ENCODE peak calls at places on chromosomes 4 and X, in eight cellular contexts. H is A549; W is suprapubic skin; S is epithelial cell of prostate; B is RWPE1; G is CD8-positive, alpha-beta T cell; C is GM23338; D is pancreas. P is an unnamed sample.

GRCh38 chr4:20487852-20488251 is 212.4 kb upstream of the PACRGL start:
- DNase-seq in H (no peak), W (no peak), S (no peak), B (no peak), G (no peak), C (no peak), D (no peak), P (no peak)

GRCh38 chr4:121380448-121381147 is at the start of gene QRFPR:
- DNase-seq in H (no peak), W (no peak), S (no peak), B (peak), G (no peak), C (peak), D (no peak), P (no peak)

GRCh38 chr4:1239141-1239948 is 9.6 kb downstream of the CTBP1 start:
- DNase-seq in H (no peak), W (peak), S (no peak), B (no peak), G (no peak), C (peak), D (no peak), P (no peak)

GRCh38 chrX:126770179-126770578 is 49.4 kb upstream of the PRR32 start:
- DNase-seq in H (peak), W (no peak), S (no peak), B (peak), G (no peak), C (peak), D (no peak), P (no peak)

GRCh38 chr4:156193800-156194199 is 240.1 kb upstream of the CTSO start:
- DNase-seq in H (no peak), W (no peak), S (no peak), B (no peak), G (no peak), C (no peak), D (no peak), P (no peak)

GRCh38 chrX:104987063-104987462 is 233.4 kb downstream of the TEX13A start:
- DNase-seq in H (no peak), W (no peak), S (no peak), B (peak), G (no peak), C (no peak), D (no peak), P (no peak)

GRCh38 chr4:129336457-129336856 is 240.5 kb downstream of the C4orf33 start:
- DNase-seq in H (no peak), W (no peak), S (no peak), B (no peak), G (no peak), C (peak), D (no peak), P (no peak)

GRCh38 chr4:157992038-157992706 is 180.7 kb downstream of the GASK1B start:
- DNase-seq in H (peak), W (no peak), S (no peak), B (peak), G (no peak), C (peak), D (peak), P (no peak)

GRCh38 chr4:17142232-17142711 is 243.8 kb upstream of the LDB2 start:
- DNase-seq in H (no peak), W (no peak), S (no peak), B (peak), G (no peak), C (no peak), D (no peak), P (no peak)

GRCh38 chr4:56146956-56147355 is 198.2 kb downstream of the CEP135 start:
- DNase-seq in H (no peak), W (no peak), S (no peak), B (no peak), G (no peak), C (no peak), D (no peak), P (no peak)

GRCh38 chrX:433771-434170 is 47.1 kb upstream of the PPP2R3B start:
- DNase-seq in H (no peak), W (no peak), S (no peak), B (no peak), G (no peak), C (no peak), D (no peak), P (no peak)

GRCh38 chrX:107205770-107206696 is at the start of the genes DNAAF6 and NUP62CL:
- DNase-seq in H (peak), W (peak), S (no peak), B (peak), G (peak), C (peak), D (peak), P (peak)

GRCh38 chr4:56531823-56532222 is 26.2 kb downstream of the ARL9 start:
- DNase-seq in H (no peak), W (no peak), S (no peak), B (no peak), G (no peak), C (no peak), D (no peak), P (no peak)

GRCh38 chr4:156901871-156902270 is 69.7 kb downstream of the PDGFC start:
- DNase-seq in H (no peak), W (no peak), S (no peak), B (no peak), G (no peak), C (no peak), D (no peak), P (no peak)

GRCh38 chr4:143438710-143439109 is 74.8 kb upstream of the SMARCA5 start:
- DNase-seq in H (no peak), W (no peak), S (no peak), B (no peak), G (no peak), C (no peak), D (no peak), P (no peak)

GRCh38 chrX:78035061-78035460 is 65.6 kb upstream of the PGAM4 start:
- DNase-seq in H (no peak), W (no peak), S (no peak), B (no peak), G (no peak), C (no peak), D (no peak), P (no peak)

GRCh38 chr4:4890574-4891260 is 31.3 kb downstream of the MSX1 start:
- DNase-seq in H (no peak), W (peak), S (no peak), B (no peak), G (no peak), C (no peak), D (no peak), P (no peak)

GRCh38 chrX:10579018-10579752 is 41.2 kb downstream of the MID1 start:
- DNase-seq in H (no peak), W (no peak), S (no peak), B (no peak), G (no peak), C (no peak), D (no peak), P (no peak)

GRCh38 chrX:133776072-133776471 is 209.3 kb downstream of the GPC3 start:
- DNase-seq in H (no peak), W (no peak), S (no peak), B (peak), G (peak), C (peak), D (no peak), P (no peak)

GRCh38 chr4:153159728-153160221 is 44.5 kb upstream of the TRIM2 start:
- DNase-seq in H (no peak), W (no peak), S (no peak), B (peak), G (no peak), C (no peak), D (no peak), P (no peak)
- H3K27ac ChIP-seq in H (no peak), W (no peak), S (no peak), B (no peak), G (no peak), C (no peak), D (no peak), P (no peak)

GRCh38 chr4:186666252-186666651 is 57.4 kb downstream of the FAT1 start:
- DNase-seq in H (no peak), W (no peak), S (no peak), B (no peak), G (no peak), C (no peak), D (no peak), P (no peak)
- H3K27ac ChIP-seq in H (peak), W (no peak), S (peak), B (no peak), G (no peak), C (no peak), D (no peak), P (peak)

GRCh38 chr4:165210566-165210965 is 3.2 kb downstream of the KLHL2 start:
- DNase-seq in H (no peak), W (no peak), S (no peak), B (no peak), G (no peak), C (no peak), D (no peak), P (no peak)

GRCh38 chr4:165207431-165208321 is at the start of gene KLHL2:
- DNase-seq in H (peak), W (peak), S (no peak), B (peak), G (peak), C (peak), D (peak), P (peak)

GRCh38 chr4:165209796-165210195 is 2.4 kb downstream of the KLHL2 start:
- DNase-seq in H (no peak), W (no peak), S (no peak), B (no peak), G (no peak), C (no peak), D (no peak), P (no peak)

GRCh38 chr4:165208322-165208652 is 926 bp downstream of the KLHL2 start:
- DNase-seq in H (no peak), W (no peak), S (no peak), B (no peak), G (peak), C (no peak), D (no peak), P (peak)

GRCh38 chr4:165208741-165209388 is 1.5 kb downstream of the KLHL2 start:
- DNase-seq in H (no peak), W (no peak), S (no peak), B (no peak), G (peak), C (no peak), D (no peak), P (no peak)
- H3K27ac ChIP-seq in H (no peak), W (no peak), S (peak), B (no peak), G (no peak), C (no peak), D (no peak), P (peak)

DNA sequence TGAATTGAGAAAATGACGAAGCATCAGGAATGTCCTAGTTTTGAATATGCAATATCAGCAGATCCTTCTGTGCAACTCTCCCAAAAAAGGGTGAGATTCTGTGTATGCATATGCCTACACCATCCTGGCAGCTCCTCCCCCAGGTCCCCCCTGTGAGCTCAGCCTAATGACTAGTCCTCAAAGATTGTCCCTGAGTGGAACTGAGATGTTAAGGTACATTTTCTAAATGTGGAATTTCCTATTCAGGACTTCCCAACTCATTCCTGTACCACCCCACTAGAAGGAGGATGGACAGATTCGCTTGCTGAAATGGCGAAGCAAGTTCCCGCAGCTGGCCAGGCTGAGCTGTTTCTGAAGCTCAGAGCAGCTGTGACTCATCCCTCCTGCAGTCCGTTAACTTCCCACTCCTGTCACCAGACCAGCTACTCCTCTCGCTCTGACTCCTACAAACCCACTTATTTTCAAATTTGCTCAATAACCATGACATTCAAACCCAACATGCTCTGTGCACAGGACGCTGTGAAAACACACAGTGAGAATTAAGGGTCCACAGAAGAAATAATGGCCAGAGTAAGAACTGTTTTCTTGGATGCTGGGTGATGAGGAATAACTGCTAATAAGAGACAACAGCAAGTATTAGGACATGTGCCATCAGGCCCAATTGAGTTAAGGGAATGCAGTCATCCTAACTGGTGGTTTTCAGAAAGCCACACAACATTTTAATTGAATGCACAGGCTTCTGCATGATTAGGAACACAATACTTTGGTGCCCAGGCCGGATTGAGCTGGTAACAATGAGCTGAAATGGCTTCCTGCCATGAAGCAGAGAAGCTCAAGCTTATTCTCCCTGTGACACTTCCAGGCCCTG is 40.0 kb upstream of the IRF2 start:
- DNase-seq in H (peak), W (peak), S (no peak), B (peak), G (no peak), C (no peak), D (peak), P (peak)
- H3K27ac ChIP-seq in H (no peak), W (peak), S (no peak), B (peak), G (no peak), C (no peak), D (no peak), P (peak)

GRCh38 chrX:110318664-110318968 is 731 bp upstream of the AMMECR1 start:
- DNase-seq in H (peak), W (no peak), S (no peak), B (no peak), G (no peak), C (no peak), D (no peak), P (no peak)
- H3K27ac ChIP-seq in H (peak), W (peak), S (peak), B (peak), G (peak), C (peak), D (peak), P (no peak)

DNA sequence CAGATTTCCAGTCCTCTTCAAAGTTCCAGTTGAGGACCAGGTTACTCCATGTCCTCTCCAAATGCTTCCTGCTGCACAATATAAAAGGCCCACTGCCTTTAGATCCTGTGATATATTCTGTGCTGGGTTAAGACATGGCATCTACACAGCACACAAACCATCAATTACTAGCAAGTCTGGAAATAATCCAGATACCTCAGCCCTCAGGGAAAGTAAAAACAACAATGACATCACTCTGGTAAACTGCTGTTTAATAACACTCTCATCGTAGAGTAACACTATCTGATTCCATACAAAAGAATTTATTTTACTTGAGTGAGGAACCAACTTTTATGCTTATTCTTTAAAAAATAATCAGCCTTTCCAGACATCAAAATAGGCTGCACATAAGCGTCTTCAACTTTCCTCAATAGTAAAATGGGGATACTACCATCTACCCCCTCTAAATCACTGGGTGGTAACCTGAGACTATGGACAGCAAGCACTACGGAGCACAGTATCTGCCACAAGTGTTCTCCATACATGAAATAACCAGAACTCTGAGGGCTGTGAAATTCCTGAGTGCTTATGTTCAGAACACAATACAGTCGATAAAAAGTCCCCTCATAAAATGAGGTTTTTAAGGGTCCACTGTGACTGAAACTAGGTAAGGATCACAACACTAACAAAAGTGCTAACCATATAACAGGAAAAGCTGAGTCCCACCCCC is 53.4 kb downstream of the ABCG2 start:
- DNase-seq in H (no peak), W (no peak), S (peak), B (peak), G (no peak), C (no peak), D (no peak), P (no peak)
- H3K27ac ChIP-seq in H (peak), W (no peak), S (no peak), B (no peak), G (no peak), C (no peak), D (no peak), P (no peak)

DNA sequence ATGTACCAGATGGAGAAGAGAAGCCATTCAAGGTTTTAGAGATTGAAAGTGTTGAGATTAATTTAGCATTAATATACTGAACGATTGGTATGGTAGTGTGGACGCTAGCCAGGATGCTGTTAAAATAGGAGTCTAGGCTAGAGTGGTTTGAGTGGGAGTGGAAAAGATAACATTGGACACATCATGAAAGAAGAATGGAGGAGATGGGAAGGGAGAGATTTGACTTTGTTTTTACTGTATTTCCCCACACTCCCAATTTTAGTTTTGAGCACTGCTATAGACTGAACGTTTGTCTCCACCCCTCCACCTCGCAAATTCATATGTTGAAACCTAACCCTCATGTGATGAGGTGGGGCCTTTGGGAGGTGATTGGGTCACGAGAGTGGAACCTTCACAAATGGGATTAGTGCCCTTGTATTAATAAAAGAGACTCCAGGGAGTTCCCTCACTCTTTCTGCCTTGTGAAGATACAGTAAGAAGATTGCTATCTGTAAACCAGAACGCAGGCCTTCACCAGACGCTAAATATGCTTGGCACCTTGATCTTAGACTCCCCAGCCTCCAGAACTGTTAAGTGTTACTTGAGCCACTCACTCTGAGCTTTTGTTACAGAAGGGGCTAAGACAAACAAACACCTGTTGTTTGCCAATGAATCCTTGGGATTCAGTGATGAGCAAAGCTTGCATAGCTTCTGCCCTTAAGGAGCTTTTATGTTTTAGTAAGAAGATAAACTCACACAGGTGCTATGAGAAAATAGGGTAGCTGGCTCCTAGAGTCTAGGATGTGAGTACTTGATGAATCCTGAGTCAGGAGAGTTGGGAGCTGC is 25.8 kb downstream of the USP9X start:
- DNase-seq in H (no peak), W (no peak), S (no peak), B (no peak), G (no peak), C (peak), D (no peak), P (no peak)
- H3K27ac ChIP-seq in H (no peak), W (no peak), S (no peak), B (no peak), G (no peak), C (peak), D (no peak), P (no peak)

GRCh38 chr4:151953286-151953685 is 192.5 kb upstream of the GATB start:
- DNase-seq in H (no peak), W (no peak), S (no peak), B (no peak), G (no peak), C (no peak), D (no peak), P (no peak)
- H3K27ac ChIP-seq in H (no peak), W (no peak), S (no peak), B (no peak), G (no peak), C (no peak), D (no peak), P (no peak)

GRCh38 chr4:85953651-85954018 is 406.2 kb downstream of the MAPK10 start:
- DNase-seq in H (peak), W (no peak), S (peak), B (peak), G (no peak), C (no peak), D (no peak), P (no peak)
- H3K27ac ChIP-seq in H (peak), W (no peak), S (no peak), B (no peak), G (no peak), C (peak), D (no peak), P (no peak)

GRCh38 chr4:99305638-99306380 is 15.0 kb upstream of the ADH1A start:
- DNase-seq in H (no peak), W (no peak), S (no peak), B (no peak), G (no peak), C (no peak), D (no peak), P (no peak)
- H3K27ac ChIP-seq in H (no peak), W (no peak), S (no peak), B (no peak), G (no peak), C (no peak), D (no peak), P (no peak)

P was measured in caudate nucleus.